ENCODE peak calls at places on chromosomes 5 and 9, in six cellular contexts. L, N, R, P, V and U are unnamed samples.
A peak's percentile ranks its signal among the peaks of the same experiment; 100 is the strongest.

GRCh38 chr5:179906795-179907569 is 715 bp downstream of the TBC1D9B start:
- DNase-seq in R (no peak), N (no peak), L (no peak), V (peak; percentile 28), P (peak; percentile 56), U (peak; percentile 7)

GRCh38 chr5:129771058-129771838 is 23.4 kb downstream of the MINAR2 start:
- DNase-seq in R (peak; percentile 7), N (peak; percentile 81), P (peak; percentile 64), V (peak; percentile 60), L (peak; percentile 57), U (peak; percentile 22)

GRCh38 chr9:112838342-112838741 is 52.3 kb downstream of the SLC46A2 start:
- DNase-seq in V (no peak), L (no peak), R (no peak), N (no peak), P (no peak), U (no peak)

GRCh38 chr5:4204616-4205151 is 609.1 kb downstream of the IRX1 start:
- DNase-seq in L (no peak), R (no peak), P (no peak), V (no peak), N (no peak), U (no peak)

GRCh38 chr5:10762178-10762775 is 1.2 kb upstream of the DAP start:
- DNase-seq in N (peak; percentile 93), V (peak; percentile 85), L (no peak), P (no peak), R (no peak), U (no peak)

GRCh38 chr5:170614071-170614490 is 110.3 kb downstream of the KCNIP1 start:
- DNase-seq in P (no peak), R (no peak), L (no peak), N (no peak), V (no peak), U (no peak)

GRCh38 chr9:134419684-134420076 is 93.4 kb downstream of the RXRA start:
- DNase-seq in P (peak; percentile 77), R (no peak), L (no peak), N (peak; percentile 35), V (no peak), U (no peak)

GRCh38 chr9:27365977-27366376 is 69.0 kb upstream of the EQTN start:
- DNase-seq in R (no peak), P (no peak), L (no peak), V (no peak), N (peak; percentile 52), U (no peak)

GRCh38 chr9:95738438-95738837 is 137.1 kb upstream of the ERCC6L2 start:
- DNase-seq in R (no peak), P (no peak), L (no peak), V (no peak), N (no peak), U (no peak)

GRCh38 chr9:98866435-98867108 is 59.1 kb downstream of the GALNT12 start:
- DNase-seq in N (peak; percentile 54), R (no peak), L (no peak), P (no peak), V (no peak), U (no peak)

GRCh38 chr5:176743136-176743827 is 67.1 kb upstream of the UNC5A start:
- DNase-seq in R (no peak), P (peak; percentile 55), V (no peak), L (no peak), N (no peak), U (no peak)

GRCh38 chr5:173733831-173734491 is 117.5 kb upstream of the BOD1 start:
- DNase-seq in V (no peak), L (no peak), N (no peak), P (no peak), R (no peak), U (no peak)

GRCh38 chr5:94463739-94464138 is 154.7 kb downstream of the KIAA0825 start:
- DNase-seq in R (no peak), V (no peak), N (no peak), L (no peak), P (no peak), U (peak; percentile 24)

GRCh38 chr9:60546406-60546805 is 367.8 kb upstream of the SPATA31A5 start:
- DNase-seq in N (no peak), L (no peak), V (no peak), R (no peak), P (no peak), U (no peak)

GRCh38 chr5:134051305-134051704 is 46.5 kb upstream of the VDAC1 start:
- DNase-seq in V (no peak), R (no peak), L (no peak), N (peak; percentile 50), P (no peak), U (no peak)

GRCh38 chr9:108766786-108767185 is 89.0 kb downstream of the ACTL7B start:
- DNase-seq in N (no peak), L (no peak), P (peak; percentile 62), V (no peak), R (no peak), U (no peak)

GRCh38 chr5:179558912-179559279 is 8.5 kb downstream of the RUFY1 start:
- DNase-seq in L (peak; percentile 53), V (no peak), N (peak; percentile 66), R (no peak), P (peak; percentile 71), U (peak; percentile 10)

GRCh38 chr5:163189023-163189553 is 248.3 kb upstream of the CCNG1 start:
- DNase-seq in N (no peak), L (no peak), R (no peak), V (no peak), P (no peak), U (no peak)

GRCh38 chr9:93028448-93029006 is 30.0 kb upstream of the SUSD3 start:
- DNase-seq in P (no peak), R (no peak), V (no peak), N (no peak), L (no peak), U (no peak)

GRCh38 chr5:115816226-115817042 is at the start of gene CDO1:
- DNase-seq in L (peak; percentile 80), N (peak; percentile 53), V (peak; percentile 68), R (peak; percentile 41), P (peak; percentile 75), U (peak; percentile 59)

GRCh38 chr9:32487981-32488380 is 38.0 kb downstream of the RIGI start:
- DNase-seq in P (no peak), R (no peak), L (no peak), V (no peak), N (peak; percentile 67), U (peak; percentile 86)

GRCh38 chr9:129242971-129243561 is 65.0 kb upstream of the IER5L start:
- DNase-seq in V (peak; percentile 34), L (no peak), N (peak; percentile 49), P (no peak), R (no peak), U (peak; percentile 70)

GRCh38 chr5:137291031-137291430 is 208.1 kb downstream of the SPOCK1 start:
- DNase-seq in R (no peak), N (no peak), P (no peak), L (no peak), V (no peak), U (no peak)

GRCh38 chr9:79928661-79929060 is 356.9 kb downstream of the TLE4 start:
- DNase-seq in R (no peak), V (no peak), P (no peak), L (no peak), N (no peak), U (no peak)

GRCh38 chr5:68457298-68457697 is 241.7 kb downstream of the PIK3R1 start:
- DNase-seq in P (no peak), L (no peak), N (peak; percentile 10), R (no peak), V (no peak), U (no peak)

GRCh38 chr5:147547730-147548129 is 37.9 kb upstream of the DPYSL3 start:
- DNase-seq in P (no peak), L (no peak), V (peak; percentile 67), R (no peak), N (no peak), U (peak; percentile 45)

GRCh38 chr5:116576043-116576713 is 1.6 kb upstream of the SEMA6A start:
- DNase-seq in P (peak; percentile 93), N (peak; percentile 78), V (peak; percentile 78), R (peak; percentile 83), L (peak; percentile 90), U (peak; percentile 19)

DNA sequence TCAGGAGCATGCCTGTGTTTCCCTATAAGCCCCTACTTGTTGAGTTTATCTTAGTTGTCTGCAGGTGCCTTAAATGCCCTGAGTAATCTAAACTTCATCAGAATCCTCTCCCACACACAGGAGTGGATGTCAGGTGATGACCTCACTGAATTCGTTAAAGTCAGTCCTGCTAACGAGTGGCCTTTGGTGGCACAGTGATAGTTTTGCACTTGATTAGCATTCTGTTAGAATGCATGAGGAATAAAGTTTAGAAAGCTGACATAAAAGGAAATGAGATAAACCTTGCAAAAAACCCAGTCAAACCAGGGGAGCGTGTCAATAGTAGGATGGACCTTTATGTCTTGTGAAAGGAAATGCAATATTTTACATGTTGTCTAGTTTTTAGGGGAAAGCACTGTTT is 4.5 kb downstream of the TRIM32 start:
- DNase-seq in N (no peak), P (no peak), L (no peak), R (no peak), V (no peak), U (no peak)
- H4K91ac ChIP-seq in N (no peak overlapping the region), P (no peak overlapping the region), L (no peak overlapping the region), R (no peak overlapping the region), V (no peak overlapping the region), U (no peak overlapping the region)

DNA sequence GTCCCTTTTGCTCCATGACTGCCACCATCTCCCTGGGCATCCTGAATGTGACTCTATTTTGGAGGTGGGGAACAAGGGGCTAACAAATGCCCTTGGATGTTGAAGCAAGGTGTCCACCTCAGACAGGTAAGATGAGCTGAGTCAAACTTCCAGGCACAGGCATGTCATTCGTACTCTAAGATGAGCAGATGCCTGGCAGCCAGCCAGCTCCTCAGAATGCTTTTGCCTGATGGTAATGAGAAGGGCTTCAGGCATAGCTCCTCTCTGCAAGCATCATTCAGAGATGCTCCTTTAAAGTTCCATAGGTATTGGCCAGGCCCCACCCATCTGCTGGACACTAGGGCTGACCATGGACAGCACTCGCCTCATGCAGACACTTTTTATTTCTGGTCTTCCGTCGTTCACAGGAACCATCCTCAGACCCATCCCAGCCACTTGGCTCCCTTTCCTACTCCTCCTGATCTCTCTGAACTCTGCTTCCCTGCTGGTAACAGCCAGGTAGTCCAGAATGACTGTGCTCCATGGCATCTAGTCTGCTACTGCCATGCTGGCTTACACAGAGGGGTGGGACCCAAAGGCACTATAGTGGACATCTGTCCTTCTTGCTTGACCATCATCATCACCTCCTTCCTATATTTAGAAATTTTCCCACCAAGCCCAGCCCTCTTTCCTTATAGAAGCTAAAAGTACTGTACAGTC is 118.8 kb downstream of the GLIS3 start:
- DNase-seq in L (no peak), P (no peak), N (peak; percentile 74), V (no peak), R (no peak), U (no peak)
- H4K91ac ChIP-seq in L (no peak overlapping the region), P (no peak overlapping the region), N (no peak overlapping the region), V (no peak overlapping the region), R (no peak overlapping the region), U (no peak overlapping the region)

GRCh38 chr5:109697339-109697738 is 7.6 kb downstream of the MAN2A1 start:
- DNase-seq in N (no peak), P (no peak), R (no peak), L (no peak), V (no peak), U (no peak)
- H4K91ac ChIP-seq in N (no peak overlapping the region), P (no peak overlapping the region), R (no peak overlapping the region), L (no peak overlapping the region), V (no peak overlapping the region), U (no peak overlapping the region)

GRCh38 chr5:151406322-151406947 is 41.0 kb upstream of the SLC36A1 start:
- DNase-seq in P (peak; percentile 46), N (peak; percentile 42), L (no peak), R (no peak), V (no peak), U (peak; percentile 4)
- H4K91ac ChIP-seq in P (no peak overlapping the region), N (no peak overlapping the region), L (no peak overlapping the region), R (no peak overlapping the region), V (no peak overlapping the region), U (no peak overlapping the region)